ENCODE peak calls at places on chromosomes 5 and 9, in ten cellular contexts. I is NAMALWA; V is H7; G is HT1080; J is EL; C is Ammon's horn; L is activated naive CD4-positive, alpha-beta T cell treated with Interleukin-2 at 50 U/mL for 16 hours; Z is IMR-90; H is SK-N-DZ; Q is GM23338. R is an unnamed sample.

GRCh38 chr9:35035851-35036701 is 36.3 kb downstream of the VCP start:
- DNase-seq in I (no peak), V (peak), G (no peak), J (peak), C (no peak), L (peak), Z (peak), H (no peak), Q (peak), R (no peak)

GRCh38 chr5:90949469-90950358 is 391.1 kb downstream of the ADGRV1 start:
- DNase-seq in I (no peak), V (no peak), G (no peak), J (no peak), C (no peak), L (no peak), Z (no peak), H (no peak), Q (no peak), R (no peak)

GRCh38 chr5:150154618-150155134 is 969 bp downstream of the PDGFRB start:
- DNase-seq in I (no peak), V (peak), G (no peak), J (peak), C (no peak), L (no peak), Z (no peak), H (no peak), Q (peak), R (no peak)

GRCh38 chr9:78316151-78316892 is 19.4 kb downstream of the PSAT1 start:
- DNase-seq in I (no peak), V (peak), G (no peak), J (no peak), C (no peak), L (no peak), Z (no peak), H (no peak), Q (no peak), R (no peak)

GRCh38 chr9:112377087-112377486 is 2.8 kb upstream of the HSDL2 start:
- DNase-seq in I (no peak), V (no peak), G (no peak), J (peak), C (no peak), L (no peak), Z (no peak), H (no peak), Q (no peak), R (no peak)

GRCh38 chr5:89047591-89047990 is 164.6 kb upstream of the MEF2C start:
- DNase-seq in I (no peak), V (no peak), G (peak), J (no peak), C (no peak), L (no peak), Z (no peak), H (no peak), Q (no peak), R (no peak)

GRCh38 chr9:130160862-130161470 is 11.2 kb upstream of the NCS1 start:
- DNase-seq in I (no peak), V (no peak), G (no peak), J (no peak), C (no peak), L (no peak), Z (no peak), H (no peak), Q (no peak), R (no peak)

GRCh38 chr9:6417186-6417585 is 4.2 kb downstream of the UHRF2 start:
- DNase-seq in I (peak), V (no peak), G (peak), J (peak), C (no peak), L (no peak), Z (peak), H (no peak), Q (no peak), R (peak)

GRCh38 chr9:98332405-98332831 is 77.0 kb upstream of the TBC1D2 start:
- DNase-seq in I (no peak), V (no peak), G (no peak), J (no peak), C (no peak), L (no peak), Z (no peak), H (peak), Q (no peak), R (no peak)

GRCh38 chr5:36298546-36298945 is 3.2 kb downstream of the RANBP3L start:
- DNase-seq in I (no peak), V (no peak), G (no peak), J (no peak), C (no peak), L (no peak), Z (no peak), H (no peak), Q (no peak), R (no peak)

GRCh38 chr5:172850454-172850797 is 16.4 kb downstream of the ERGIC1 start:
- DNase-seq in I (no peak), V (no peak), G (no peak), J (no peak), C (no peak), L (no peak), Z (no peak), H (no peak), Q (no peak), R (no peak)

GRCh38 chr5:125424851-125425250 is 678.4 kb upstream of the ZNF608 start:
- DNase-seq in I (no peak), V (no peak), G (no peak), J (no peak), C (no peak), L (no peak), Z (no peak), H (no peak), Q (no peak), R (no peak)

GRCh38 chr5:31186672-31187267 is 6.7 kb upstream of the CDH6 start:
- DNase-seq in I (peak), V (peak), G (peak), J (peak), C (peak), L (no peak), Z (peak), H (peak), Q (peak), R (no peak)

GRCh38 chr5:62354028-62354874 is 48.2 kb downstream of the KIF2A start:
- DNase-seq in I (peak), V (no peak), G (peak), J (peak), C (peak), L (no peak), Z (peak), H (peak), Q (peak), R (peak)

GRCh38 chr9:136578620-136578914 is 32.7 kb upstream of the NOTCH1 start:
- DNase-seq in I (no peak), V (no peak), G (no peak), J (no peak), C (no peak), L (no peak), Z (no peak), H (no peak), Q (no peak), R (no peak)

GRCh38 chr9:134663753-134664415 is 22.3 kb downstream of the COL5A1 start:
- DNase-seq in I (no peak), V (peak), G (no peak), J (no peak), C (no peak), L (no peak), Z (no peak), H (no peak), Q (no peak), R (no peak)

GRCh38 chr9:37082214-37082765 is 38.1 kb upstream of the ZCCHC7 start:
- DNase-seq in I (peak), V (no peak), G (no peak), J (no peak), C (no peak), L (no peak), Z (peak), H (peak), Q (no peak), R (no peak)

GRCh38 chr5:73312146-73312871 is 136.3 kb downstream of the FOXD1 start:
- DNase-seq in I (peak), V (peak), G (peak), J (peak), C (no peak), L (no peak), Z (peak), H (no peak), Q (peak), R (no peak)

GRCh38 chr9:130565792-130566191 is 13.6 kb upstream of the FUBP3 start:
- DNase-seq in I (no peak), V (no peak), G (no peak), J (no peak), C (no peak), L (no peak), Z (no peak), H (no peak), Q (no peak), R (no peak)

GRCh38 chr5:88675758-88676636 is 207.0 kb downstream of the MEF2C start:
- DNase-seq in I (peak), V (peak), G (no peak), J (peak), C (peak), L (no peak), Z (peak), H (peak), Q (peak), R (peak)

R was measured in naive B cell.